ENCODE peak calls at places on chromosomes 13 and 19, in seven cellular contexts. One of them, this sample, is unnamed. For H3K4me1, the result is how much of the 10 kb centered on the place peaks cover.

GRCh38 chr13:111937763-111938375 is 129.1 kb upstream of the SOX1 start:
- DNase-seq in CD4-positive, CD25-positive, alpha-beta regulatory T cell: no peak
- DNase-seq in body of pancreas: no peak
- DNase-seq in upper lobe of right lung: peak
- DNase-seq in right cardiac atrium: no peak
- DNase-seq in fibroblast of lung: no peak
- DNase-seq in upper lobe of left lung: no peak
- DNase-seq in this sample: no peak

GRCh38 chr13:46914341-46914740 is 17.5 kb upstream of the HTR2A start:
- DNase-seq in CD4-positive, CD25-positive, alpha-beta regulatory T cell: no peak
- DNase-seq in body of pancreas: no peak
- DNase-seq in upper lobe of right lung: no peak
- DNase-seq in right cardiac atrium: no peak
- DNase-seq in fibroblast of lung: no peak
- DNase-seq in upper lobe of left lung: no peak
- DNase-seq in this sample: no peak

GRCh38 chr13:59587971-59588716 is 575.6 kb downstream of the DIAPH3 start:
- DNase-seq in CD4-positive, CD25-positive, alpha-beta regulatory T cell: no peak
- DNase-seq in body of pancreas: no peak
- DNase-seq in upper lobe of right lung: no peak
- DNase-seq in right cardiac atrium: no peak
- DNase-seq in fibroblast of lung: no peak
- DNase-seq in upper lobe of left lung: no peak
- DNase-seq in this sample: no peak

GRCh38 chr19:33905937-33906577 is 109.4 kb downstream of the KCTD15 start:
- DNase-seq in CD4-positive, CD25-positive, alpha-beta regulatory T cell: no peak
- DNase-seq in body of pancreas: peak
- DNase-seq in upper lobe of right lung: peak
- DNase-seq in right cardiac atrium: peak
- DNase-seq in fibroblast of lung: peak
- DNase-seq in upper lobe of left lung: peak
- DNase-seq in this sample: peak

GRCh38 chr13:41496420-41497234 is 39.3 kb downstream of the RGCC start:
- DNase-seq in CD4-positive, CD25-positive, alpha-beta regulatory T cell: no peak
- DNase-seq in body of pancreas: no peak
- DNase-seq in upper lobe of right lung: no peak
- DNase-seq in right cardiac atrium: no peak
- DNase-seq in fibroblast of lung: peak
- DNase-seq in upper lobe of left lung: no peak
- DNase-seq in this sample: no peak

GRCh38 chr19:5466814-5467291 is 11.6 kb downstream of the ZNRF4 start:
- DNase-seq in CD4-positive, CD25-positive, alpha-beta regulatory T cell: no peak
- DNase-seq in body of pancreas: no peak
- DNase-seq in upper lobe of right lung: no peak
- DNase-seq in right cardiac atrium: peak
- DNase-seq in fibroblast of lung: no peak
- DNase-seq in upper lobe of left lung: no peak
- DNase-seq in this sample: no peak

GRCh38 chr19:860481-861098 is 1.1 kb downstream of the CFD start:
- DNase-seq in CD4-positive, CD25-positive, alpha-beta regulatory T cell: peak
- DNase-seq in body of pancreas: peak
- DNase-seq in upper lobe of right lung: peak
- DNase-seq in right cardiac atrium: peak
- DNase-seq in fibroblast of lung: peak
- DNase-seq in upper lobe of left lung: peak
- DNase-seq in this sample: peak

GRCh38 chr13:111920932-111921705 is 145.8 kb upstream of the SOX1 start:
- DNase-seq in CD4-positive, CD25-positive, alpha-beta regulatory T cell: no peak
- DNase-seq in body of pancreas: peak
- DNase-seq in upper lobe of right lung: peak
- DNase-seq in right cardiac atrium: peak
- DNase-seq in fibroblast of lung: no peak
- DNase-seq in upper lobe of left lung: no peak
- DNase-seq in this sample: no peak

GRCh38 chr19:35109395-35110112 is 6.1 kb upstream of the FXYD3 start:
- DNase-seq in CD4-positive, CD25-positive, alpha-beta regulatory T cell: no peak
- DNase-seq in body of pancreas: no peak
- DNase-seq in upper lobe of right lung: no peak
- DNase-seq in right cardiac atrium: peak
- DNase-seq in fibroblast of lung: no peak
- DNase-seq in upper lobe of left lung: peak
- DNase-seq in this sample: no peak

DNA sequence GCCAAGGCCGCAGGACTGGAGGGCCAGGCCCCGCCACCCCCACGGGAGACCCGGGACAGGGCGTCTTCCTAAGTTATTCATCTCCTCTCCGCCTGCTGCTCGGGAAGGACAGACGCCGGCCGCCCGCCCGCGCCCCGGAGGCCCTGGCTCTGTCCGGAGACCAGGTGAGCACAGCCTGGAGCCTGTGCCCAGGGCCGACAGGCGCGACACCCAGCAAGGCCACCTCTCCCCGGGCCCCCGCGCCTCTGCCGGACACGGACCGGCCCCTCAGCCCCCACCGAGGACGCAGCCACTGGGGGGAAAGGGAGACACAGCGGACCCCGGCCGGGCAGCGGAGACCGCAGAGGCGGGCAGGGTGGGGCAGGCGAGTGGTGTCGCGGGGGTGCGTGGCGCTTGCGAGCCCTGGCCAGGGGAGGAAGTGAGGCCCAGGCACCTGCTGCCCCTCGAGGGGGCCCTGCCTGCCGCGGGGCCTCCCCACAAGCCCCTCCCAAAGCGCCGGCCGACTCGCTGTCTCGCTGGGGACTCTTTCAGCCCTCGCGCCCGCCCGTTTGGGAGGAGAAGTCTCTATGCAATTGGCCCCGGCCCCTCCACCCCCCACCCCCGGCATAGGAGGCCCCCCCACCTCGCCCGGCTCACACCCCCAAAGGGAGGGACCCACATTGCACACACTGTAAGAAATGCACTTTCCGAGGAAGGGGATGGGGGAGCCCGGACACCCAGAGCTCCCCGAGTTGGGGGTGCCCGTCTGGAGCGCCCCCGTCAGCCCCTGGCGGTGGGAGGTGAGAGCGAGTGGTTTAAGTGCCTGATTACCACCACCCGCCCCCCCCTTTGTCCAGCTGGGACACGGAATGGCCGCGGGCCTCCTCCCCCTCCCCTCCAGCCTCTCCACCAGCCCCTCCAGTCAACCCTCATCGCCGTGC is 17.0 kb downstream of the SMIM24 start:
- DNase-seq in CD4-positive, CD25-positive, alpha-beta regulatory T cell: no peak
- DNase-seq in body of pancreas: no peak
- DNase-seq in upper lobe of right lung: no peak
- DNase-seq in right cardiac atrium: no peak
- DNase-seq in fibroblast of lung: no peak
- DNase-seq in upper lobe of left lung: peak
- DNase-seq in this sample: no peak
- H3K4me3 ChIP-seq in CD4-positive, CD25-positive, alpha-beta regulatory T cell: no peak
- H3K4me3 ChIP-seq in body of pancreas: no peak
- H3K4me3 ChIP-seq in upper lobe of right lung: no peak
- H3K4me3 ChIP-seq in right cardiac atrium: no peak
- H3K4me3 ChIP-seq in fibroblast of lung: no peak
- H3K4me3 ChIP-seq in upper lobe of left lung: no peak
- H3K4me3 ChIP-seq in this sample: no peak

GRCh38 chr19:19418548-19419260 is 13.2 kb downstream of the GATAD2A start:
- DNase-seq in CD4-positive, CD25-positive, alpha-beta regulatory T cell: no peak
- DNase-seq in body of pancreas: no peak
- DNase-seq in upper lobe of right lung: no peak
- DNase-seq in right cardiac atrium: no peak
- DNase-seq in fibroblast of lung: peak
- DNase-seq in upper lobe of left lung: no peak
- DNase-seq in this sample: no peak
- H3K4me1 ChIP-seq in CD4-positive, CD25-positive, alpha-beta regulatory T cell: half or more
- H3K4me1 ChIP-seq in body of pancreas: under half
- H3K4me1 ChIP-seq in upper lobe of right lung: under half
- H3K4me1 ChIP-seq in right cardiac atrium: under half
- H3K4me1 ChIP-seq in fibroblast of lung: under half
- H3K4me1 ChIP-seq in upper lobe of left lung: under half
- H3K4me1 ChIP-seq in this sample: under half

DNA sequence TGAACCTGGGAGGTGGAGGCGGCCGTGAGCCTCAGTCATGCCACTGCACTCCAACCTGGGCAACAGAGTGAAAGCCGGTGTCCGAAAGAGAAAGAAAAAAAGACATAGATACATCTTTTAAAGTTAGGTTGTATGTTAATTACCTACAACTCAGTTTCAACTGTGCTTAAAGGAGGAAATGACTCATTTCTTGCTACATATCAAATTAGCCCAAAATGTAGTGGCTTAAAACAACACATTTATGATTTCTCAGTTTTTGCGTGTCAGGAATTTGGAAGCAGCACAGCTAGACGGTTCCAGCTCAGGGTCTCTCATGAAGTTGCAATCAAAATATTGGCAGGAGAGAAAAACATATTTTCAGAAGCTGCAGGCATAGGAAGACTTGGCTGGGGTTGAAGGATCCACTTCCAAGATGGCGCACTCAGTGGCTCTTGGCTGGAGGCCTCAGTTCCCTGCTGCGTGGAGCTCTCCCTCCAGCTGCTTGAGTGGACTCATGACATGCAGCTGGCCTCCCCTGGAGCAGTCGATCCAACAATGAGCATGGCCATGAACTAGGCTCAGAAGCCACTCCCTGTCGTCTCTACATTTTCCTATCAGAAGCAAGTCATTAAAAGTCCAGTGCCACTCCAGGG is 7.1 kb downstream of the LDLR start:
- DNase-seq in CD4-positive, CD25-positive, alpha-beta regulatory T cell: peak
- DNase-seq in body of pancreas: no peak
- DNase-seq in upper lobe of right lung: no peak
- DNase-seq in right cardiac atrium: peak
- DNase-seq in fibroblast of lung: peak
- DNase-seq in upper lobe of left lung: no peak
- DNase-seq in this sample: no peak
- H3K4me3 ChIP-seq in CD4-positive, CD25-positive, alpha-beta regulatory T cell: peak
- H3K4me3 ChIP-seq in body of pancreas: no peak
- H3K4me3 ChIP-seq in upper lobe of right lung: peak
- H3K4me3 ChIP-seq in right cardiac atrium: no peak
- H3K4me3 ChIP-seq in fibroblast of lung: no peak
- H3K4me3 ChIP-seq in upper lobe of left lung: no peak
- H3K4me3 ChIP-seq in this sample: no peak

GRCh38 chr13:50123002-50123401 is 107.8 kb downstream of the KCNRG start:
- DNase-seq in CD4-positive, CD25-positive, alpha-beta regulatory T cell: no peak
- DNase-seq in body of pancreas: no peak
- DNase-seq in upper lobe of right lung: no peak
- DNase-seq in right cardiac atrium: no peak
- DNase-seq in fibroblast of lung: no peak
- DNase-seq in upper lobe of left lung: no peak
- DNase-seq in this sample: no peak
- H3K4me1 ChIP-seq in CD4-positive, CD25-positive, alpha-beta regulatory T cell: half or more
- H3K4me1 ChIP-seq in body of pancreas: under half
- H3K4me1 ChIP-seq in upper lobe of right lung: under half
- H3K4me1 ChIP-seq in right cardiac atrium: under half
- H3K4me1 ChIP-seq in fibroblast of lung: under half
- H3K4me1 ChIP-seq in upper lobe of left lung: under half
- H3K4me1 ChIP-seq in this sample: under half

GRCh38 chr19:47470447-47471195 is 1.1 kb downstream of the SLC8A2 start:
- DNase-seq in CD4-positive, CD25-positive, alpha-beta regulatory T cell: no peak
- DNase-seq in body of pancreas: no peak
- DNase-seq in upper lobe of right lung: no peak
- DNase-seq in right cardiac atrium: no peak
- DNase-seq in fibroblast of lung: no peak
- DNase-seq in upper lobe of left lung: no peak
- DNase-seq in this sample: no peak
- H3K4me3 ChIP-seq in CD4-positive, CD25-positive, alpha-beta regulatory T cell: no peak
- H3K4me3 ChIP-seq in body of pancreas: no peak
- H3K4me3 ChIP-seq in upper lobe of right lung: no peak
- H3K4me3 ChIP-seq in right cardiac atrium: no peak
- H3K4me3 ChIP-seq in fibroblast of lung: no peak
- H3K4me3 ChIP-seq in upper lobe of left lung: no peak
- H3K4me3 ChIP-seq in this sample: no peak

GRCh38 chr13:54682184-54682583 is 1653.6 kb downstream of the OLFM4 start:
- DNase-seq in CD4-positive, CD25-positive, alpha-beta regulatory T cell: no peak
- DNase-seq in body of pancreas: no peak
- DNase-seq in upper lobe of right lung: no peak
- DNase-seq in right cardiac atrium: no peak
- DNase-seq in fibroblast of lung: no peak
- DNase-seq in upper lobe of left lung: no peak
- DNase-seq in this sample: no peak
- H3K4me1 ChIP-seq in CD4-positive, CD25-positive, alpha-beta regulatory T cell: under half
- H3K4me1 ChIP-seq in body of pancreas: under half
- H3K4me1 ChIP-seq in upper lobe of right lung: under half
- H3K4me1 ChIP-seq in right cardiac atrium: under half
- H3K4me1 ChIP-seq in fibroblast of lung: under half
- H3K4me1 ChIP-seq in upper lobe of left lung: under half
- H3K4me1 ChIP-seq in this sample: under half

DNA sequence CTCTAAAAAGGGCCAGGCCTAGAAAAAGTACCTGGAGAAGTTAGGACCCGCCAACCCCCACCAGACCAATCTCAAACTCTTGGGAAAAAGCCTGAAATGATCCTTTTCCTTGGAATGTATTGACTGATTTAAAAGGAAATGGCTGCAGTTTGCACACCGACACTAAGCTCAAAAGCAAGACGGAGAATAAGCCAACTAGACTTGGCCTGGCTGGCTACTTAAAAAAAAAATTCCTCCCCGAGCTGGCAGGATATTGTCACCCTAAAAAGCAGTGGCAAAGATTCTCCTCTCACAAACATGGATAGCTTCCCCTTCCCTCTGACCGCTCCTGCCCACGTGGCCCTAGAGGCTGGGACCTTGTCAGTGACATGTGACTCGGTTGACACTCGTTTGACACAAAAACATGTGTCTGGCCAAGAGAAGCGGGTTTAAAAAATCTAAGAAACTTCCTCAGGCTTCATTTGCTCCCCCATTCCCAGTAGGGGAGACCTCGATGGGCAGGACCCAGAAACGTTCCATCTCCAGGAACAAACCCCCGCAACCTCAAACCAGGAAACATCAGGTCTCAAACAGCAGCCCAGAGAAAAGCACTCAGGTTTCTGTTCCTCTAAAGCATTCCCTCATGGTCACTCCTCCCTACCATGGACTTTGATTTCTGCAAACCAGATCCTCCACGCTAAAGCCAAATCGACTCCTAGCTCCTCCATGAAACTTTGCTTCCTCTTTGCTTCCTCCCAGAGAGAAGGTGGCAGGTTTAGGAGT is 1.3 kb downstream of the RFX1 start:
- DNase-seq in CD4-positive, CD25-positive, alpha-beta regulatory T cell: no peak
- DNase-seq in body of pancreas: peak
- DNase-seq in upper lobe of right lung: peak
- DNase-seq in right cardiac atrium: peak
- DNase-seq in fibroblast of lung: no peak
- DNase-seq in upper lobe of left lung: no peak
- DNase-seq in this sample: peak
- H3K4me3 ChIP-seq in CD4-positive, CD25-positive, alpha-beta regulatory T cell: peak
- H3K4me3 ChIP-seq in body of pancreas: no peak
- H3K4me3 ChIP-seq in upper lobe of right lung: peak
- H3K4me3 ChIP-seq in right cardiac atrium: peak
- H3K4me3 ChIP-seq in fibroblast of lung: peak
- H3K4me3 ChIP-seq in upper lobe of left lung: peak
- H3K4me3 ChIP-seq in this sample: no peak